ENCODE peak calls at places on chromosomes 6 and 20, in nine cellular contexts. Q is tibial artery, Y is adrenal gland, O is right atrium auricular region, J is stomach, W is mammary epithelial cell, S is MM.1S, U is psoas muscle, B is aorta. N is an unnamed sample.
A peak's percentile ranks its signal among the peaks of the same experiment; 100 is the strongest.

GRCh38 chr20:13851279-13851678 is 66.5 kb downstream of the NDUFAF5 start:
- DNase-seq in Y (no peak), Q (no peak), U (no peak), J (no peak), B (no peak), W (no peak), O (no peak), S (no peak), N (no peak)

GRCh38 chr6:169707772-169708171 is 5.8 kb downstream of the C6orf120 start:
- DNase-seq in J (no peak), S (no peak), B (no peak), Y (no peak), O (no peak), W (no peak), U (no peak), Q (no peak), N (no peak)

GRCh38 chr6:144725731-144726522 is 440.8 kb downstream of the UTRN start:
- DNase-seq in B (no peak), J (peak; percentile 56), O (no peak), U (no peak), W (peak; percentile 53), Q (no peak), S (no peak), Y (no peak), N (no peak)

GRCh38 chr6:136866872-136867416 is 44.6 kb downstream of the PEX7 start:
- DNase-seq in W (no peak), J (no peak), U (no peak), O (no peak), Y (no peak), Q (no peak), S (no peak), B (no peak), N (no peak)

GRCh38 chr6:3400162-3400561 is 56.7 kb downstream of the SLC22A23 start:
- DNase-seq in Q (no peak), U (no peak), W (no peak), Y (no peak), S (no peak), J (no peak), B (no peak), O (no peak), N (no peak)

GRCh38 chr6:121210943-121211342 is 123.3 kb downstream of the TBC1D32 start:
- DNase-seq in J (no peak), U (no peak), O (no peak), Q (no peak), W (no peak), S (no peak), B (no peak), Y (no peak), N (no peak)

GRCh38 chr6:40389176-40389767 is 197.9 kb downstream of the LRFN2 start:
- DNase-seq in O (no peak), B (no peak), Q (no peak), S (no peak), U (no peak), J (no peak), Y (no peak), W (no peak), N (no peak)

GRCh38 chr6:157033428-157034140 is 256.4 kb downstream of the ARID1B start:
- DNase-seq in B (no peak), U (no peak), W (peak; percentile 35), Q (no peak), S (no peak), Y (no peak), J (no peak), O (no peak), N (no peak)

GRCh38 chr6:155710704-155711103 is 255.1 kb upstream of the NOX3 start:
- DNase-seq in W (no peak), B (no peak), Y (no peak), S (no peak), U (no peak), Q (no peak), J (no peak), O (no peak), N (no peak)

GRCh38 chr6:29576056-29576455 is 8.9 kb upstream of the OR2H2 start:
- DNase-seq in B (no peak), O (no peak), S (no peak), U (no peak), Y (no peak), J (no peak), Q (no peak), W (no peak), N (no peak)

GRCh38 chr6:41502607-41503434 is 43.4 kb upstream of the FOXP4 start:
- DNase-seq in Y (peak; percentile 29), U (peak; percentile 61), B (no peak), S (no peak), W (no peak), O (peak; percentile 72), J (peak; percentile 40), Q (peak; percentile 49), N (no peak)

DNA sequence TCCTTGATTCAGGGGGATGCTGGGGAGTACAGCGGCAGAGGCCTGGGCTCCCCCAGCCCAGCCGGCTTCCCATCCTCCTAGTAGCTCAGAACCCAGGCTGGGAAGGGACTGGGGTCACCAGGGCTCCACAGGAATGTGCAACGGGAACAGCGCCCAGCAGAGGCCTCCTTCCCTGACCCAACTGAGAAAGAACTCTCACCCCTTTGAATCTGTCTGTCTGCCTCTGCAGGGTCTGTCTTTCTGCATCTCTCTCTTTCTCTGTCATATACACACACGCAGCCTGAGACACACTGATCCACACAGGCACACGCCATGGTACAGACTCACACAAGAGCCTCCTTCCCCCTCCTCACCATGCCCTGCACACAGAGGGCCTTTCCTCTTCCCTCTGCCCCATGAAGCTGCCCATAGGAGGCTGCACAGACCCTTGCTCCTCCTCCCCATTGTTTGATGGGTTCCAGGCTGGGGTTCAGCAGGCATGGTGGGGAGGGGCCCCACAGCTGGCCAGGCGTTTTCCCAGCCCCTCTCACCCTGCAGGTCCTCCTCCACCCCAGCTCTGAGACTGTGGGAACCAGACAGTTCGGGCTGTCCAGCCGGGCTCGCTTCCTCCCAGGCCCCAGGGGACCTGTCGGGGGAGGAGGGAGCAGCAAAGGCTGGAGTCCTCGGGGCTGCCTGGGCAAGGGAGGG is 2.8 kb downstream of the FOXS1 start:
- DNase-seq in U (peak; percentile 73), J (no peak), S (no peak), Q (no peak), O (no peak), Y (peak; percentile 45), W (no peak), B (peak; percentile 89), N (no peak)
- H3K27ac ChIP-seq in U (peak overlapping the region; percentile 55), J (no peak overlapping the region), S (no peak overlapping the region), Q (peak overlapping the region; percentile 92), O (peak overlapping the region; percentile 74), Y (peak overlapping the region; percentile 37), W (no peak overlapping the region), B (peak overlapping the region; percentile 71), N (no peak overlapping the region)

DNA sequence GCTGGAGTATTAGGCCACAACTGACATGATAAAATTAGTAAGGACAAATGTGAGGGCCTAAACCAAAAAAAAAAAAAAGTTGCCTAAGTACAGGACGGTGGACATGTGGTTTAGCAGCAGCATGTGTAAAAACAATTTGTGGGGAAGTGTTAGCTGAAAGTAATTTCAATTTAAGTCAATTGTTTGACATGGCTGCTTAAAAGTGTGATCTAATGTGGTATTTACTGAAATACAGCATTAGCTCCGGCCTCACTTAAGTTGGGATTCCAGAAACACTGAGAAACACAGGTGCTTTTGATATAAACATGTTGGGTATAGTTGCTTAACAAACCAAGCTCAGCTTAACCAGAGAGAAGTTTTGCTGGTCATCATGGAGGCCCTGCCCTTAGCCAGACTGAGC is 119.7 kb downstream of the FYN start:
- DNase-seq in B (no peak), W (no peak), S (no peak), Q (no peak), Y (no peak), J (no peak), U (no peak), O (no peak), N (no peak)
- H3K4me1 ChIP-seq in B (no peaks in the 10 kb centered on the region), W (peaks cover 5% of the 10 kb centered on the region), S (peaks cover 33% of the 10 kb centered on the region), Q (no peaks in the 10 kb centered on the region), Y (no peaks in the 10 kb centered on the region), J (no peaks in the 10 kb centered on the region), U (no peaks in the 10 kb centered on the region), O (no peaks in the 10 kb centered on the region), N (no peaks in the 10 kb centered on the region)

GRCh38 chr6:7726416-7727149 is 684 bp downstream of the BMP6 start:
- DNase-seq in B (no peak), S (peak; percentile 30), O (no peak), U (no peak), W (peak; percentile 29), Q (no peak), J (no peak), Y (peak; percentile 16), N (no peak)
- H3K4me3 ChIP-seq in B (peak overlapping the region; percentile 47), S (peak overlapping the region; percentile 94), O (peak overlapping the region; percentile 41), U (peak overlapping the region; percentile 79), W (peak overlapping the region; percentile 64), Q (peak overlapping the region; percentile 66), J (peak overlapping the region; percentile 75), Y (no peak overlapping the region), N (peak overlapping the region; percentile 72)

GRCh38 chr20:57187068-57187634 is 79.3 kb downstream of the BMP7 start:
- DNase-seq in J (no peak), Y (no peak), O (no peak), S (no peak), B (no peak), U (peak; percentile 1), Q (no peak), W (no peak), N (no peak)
- H3K27ac ChIP-seq in J (no peak overlapping the region), Y (no peak overlapping the region), O (no peak overlapping the region), S (no peak overlapping the region), B (no peak overlapping the region), U (no peak overlapping the region), Q (no peak overlapping the region), W (no peak overlapping the region), N (no peak overlapping the region)

GRCh38 chr6:71410681-71411080 is 122.1 kb downstream of the OGFRL1 start:
- DNase-seq in O (no peak), Y (no peak), W (no peak), U (no peak), B (no peak), Q (no peak), J (no peak), S (no peak), N (no peak)
- H3K4me1 ChIP-seq in O (no peaks in the 10 kb centered on the region), Y (no peaks in the 10 kb centered on the region), W (peaks cover 77% of the 10 kb centered on the region), U (peaks cover 72% of the 10 kb centered on the region), B (peaks cover 8% of the 10 kb centered on the region), Q (peaks cover 76% of the 10 kb centered on the region), J (peaks cover 33% of the 10 kb centered on the region), S (no peaks in the 10 kb centered on the region), N (peaks cover 3% of the 10 kb centered on the region)